ENCODE peak calls at places on chromosomes 2 and 18, in nine cellular contexts. S is NB4, Z is choroid plexus epithelial cell, F is GM12878, L is cardiac fibroblast, K is coronary artery, D is HL-60, A is HCT116, H is mammary epithelial cell. J is an unnamed sample.
A peak's percentile ranks its signal among the peaks of the same experiment; 100 is the strongest.

GRCh38 chr18:55546873-55547704 is 40.9 kb downstream of the TCF4 start:
- DNase-seq in S (no peak), Z (peak; percentile 66), F (no peak), L (peak; percentile 65), K (no peak), D (no peak), A (no peak), H (peak; percentile 37), J (no peak)

GRCh38 chr18:29434650-29435049 is 1257.7 kb upstream of the CDH2 start:
- DNase-seq in S (no peak), Z (no peak), F (no peak), L (no peak), K (no peak), D (no peak), A (no peak), H (no peak), J (no peak)

GRCh38 chr2:218806346-218806978 is 24.5 kb downstream of the CYP27A1 start:
- DNase-seq in S (peak; percentile 100), Z (peak; percentile 100), F (peak; percentile 32), L (peak; percentile 100), K (peak; percentile 93), D (peak; percentile 92), A (no peak), H (peak; percentile 94), J (no peak)

GRCh38 chr2:109275120-109276040 is 146.4 kb downstream of the SH3RF3 start:
- DNase-seq in S (peak; percentile 90), Z (peak; percentile 73), F (no peak), L (no peak), K (no peak), D (peak; percentile 87), A (no peak), H (no peak), J (no peak)

GRCh38 chr18:50373531-50373930 is 1.3 kb upstream of the SKA1 start:
- DNase-seq in S (no peak), Z (no peak), F (no peak), L (no peak), K (no peak), D (no peak), A (no peak), H (no peak), J (no peak)

GRCh38 chr2:207807516-207807915 is 37.8 kb upstream of the FZD5 start:
- DNase-seq in S (no peak), Z (no peak), F (peak; percentile 23), L (no peak), K (no peak), D (no peak), A (no peak), H (no peak), J (no peak)

GRCh38 chr2:55311444-55311870 is 42.4 kb upstream of the MTIF2 start:
- DNase-seq in S (peak; percentile 52), Z (peak; percentile 67), F (peak; percentile 76), L (peak; percentile 63), K (no peak), D (no peak), A (no peak), H (peak; percentile 59), J (no peak)

GRCh38 chr2:17273066-17273465 is 245.2 kb downstream of the RAD51AP2 start:
- DNase-seq in S (no peak), Z (no peak), F (no peak), L (no peak), K (no peak), D (no peak), A (no peak), H (peak; percentile 37), J (no peak)

GRCh38 chr2:229417906-229418305 is 146.8 kb upstream of the PID1 start:
- DNase-seq in S (no peak), Z (no peak), F (no peak), L (no peak), K (no peak), D (no peak), A (no peak), H (no peak), J (no peak)

GRCh38 chr2:95052301-95052700 is 26.8 kb downstream of the MAL start:
- DNase-seq in S (no peak), Z (no peak), F (no peak), L (no peak), K (no peak), D (no peak), A (no peak), H (peak; percentile 93), J (no peak)

GRCh38 chr2:183035954-183036669 is 2.1 kb downstream of the NCKAP1 start:
- DNase-seq in S (peak; percentile 55), Z (no peak), F (peak; percentile 15), L (peak; percentile 26), K (no peak), D (no peak), A (no peak), H (no peak), J (no peak)

GRCh38 chr2:224038049-224038829 is 847 bp downstream of the SERPINE2 start:
- DNase-seq in S (peak; percentile 57), Z (peak; percentile 34), F (no peak), L (peak; percentile 52), K (no peak), D (peak; percentile 40), A (no peak), H (peak; percentile 60), J (no peak)

GRCh38 chr2:226048625-226049024 is 649.1 kb downstream of the NYAP2 start:
- DNase-seq in S (no peak), Z (peak; percentile 96), F (no peak), L (peak; percentile 79), K (no peak), D (no peak), A (peak; percentile 78), H (peak; percentile 79), J (no peak)

GRCh38 chr2:82834893-82835292 is 1624.2 kb downstream of the SUCLG1 start:
- DNase-seq in S (no peak), Z (no peak), F (no peak), L (no peak), K (no peak), D (no peak), A (no peak), H (no peak), J (no peak)
- TF ChIP-seq CTCF in S (no peak), Z (no peak), F (no peak), L (no peak), K (no peak), D (no peak), A (no peak), H (no peak), J (no peak)

DNA sequence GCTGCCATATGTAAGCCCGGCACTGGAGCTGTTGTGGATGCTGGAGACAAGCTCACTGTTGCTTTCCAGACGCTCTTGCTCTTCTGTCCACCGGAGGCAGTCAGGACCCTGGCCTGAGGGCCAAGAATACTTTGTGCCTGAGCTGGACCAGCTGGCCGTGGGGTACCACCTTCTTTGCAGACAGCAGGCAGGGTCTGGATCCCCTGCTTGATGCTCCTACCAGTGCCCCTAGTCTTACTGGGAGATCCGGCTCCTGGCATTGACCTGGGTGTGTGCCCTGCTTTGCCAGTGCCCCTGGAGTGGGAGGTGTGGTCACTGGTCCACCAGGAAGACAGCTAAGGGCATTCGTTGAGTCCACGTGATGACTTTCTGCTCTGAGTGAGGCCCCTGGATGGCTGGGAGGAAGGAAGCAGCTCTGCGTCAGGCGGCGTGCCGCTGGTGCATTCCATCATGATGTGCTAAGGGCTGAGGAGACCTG is 59.3 kb downstream of the LRRFIP1 start:
- DNase-seq in S (peak; percentile 41), Z (peak; percentile 45), F (no peak), L (peak; percentile 87), K (no peak), D (no peak), A (no peak), H (no peak), J (no peak)
- TF ChIP-seq CTCF in S (peak; percentile 49), Z (peak; percentile 56), F (no peak), L (peak; percentile 33), K (no peak), D (no peak), A (peak; percentile 50), H (no peak), J (no peak)

GRCh38 chr2:10787176-10787968 is 25.2 kb downstream of the PDIA6 start:
- DNase-seq in S (peak; percentile 54), Z (peak; percentile 27), F (no peak), L (peak; percentile 19), K (no peak), D (no peak), A (no peak), H (no peak), J (no peak)
- TF ChIP-seq CTCF in S (peak; percentile 60), Z (peak; percentile 49), F (peak; percentile 32), L (peak; percentile 33), K (no peak), D (no peak), A (peak; percentile 53), H (peak; percentile 37), J (no peak)

GRCh38 chr18:12638634-12639124 is 19.2 kb downstream of the SPIRE1 start:
- DNase-seq in S (no peak), Z (no peak), F (no peak), L (no peak), K (no peak), D (no peak), A (no peak), H (no peak), J (no peak)

GRCh38 chr18:12637393-12637792 is 20.5 kb downstream of the SPIRE1 start:
- DNase-seq in S (no peak), Z (peak; percentile 71), F (no peak), L (peak; percentile 60), K (no peak), D (no peak), A (no peak), H (no peak), J (no peak)

GRCh38 chr18:12637901-12638633 is 19.8 kb downstream of the SPIRE1 start:
- DNase-seq in S (no peak), Z (peak; percentile 37), F (no peak), L (peak; percentile 84), K (no peak), D (no peak), A (no peak), H (peak; percentile 40), J (no peak)

GRCh38 chr18:12640881-12641200 is 17.1 kb downstream of the SPIRE1 start:
- DNase-seq in S (no peak), Z (no peak), F (no peak), L (no peak), K (no peak), D (no peak), A (no peak), H (no peak), J (no peak)

DNA sequence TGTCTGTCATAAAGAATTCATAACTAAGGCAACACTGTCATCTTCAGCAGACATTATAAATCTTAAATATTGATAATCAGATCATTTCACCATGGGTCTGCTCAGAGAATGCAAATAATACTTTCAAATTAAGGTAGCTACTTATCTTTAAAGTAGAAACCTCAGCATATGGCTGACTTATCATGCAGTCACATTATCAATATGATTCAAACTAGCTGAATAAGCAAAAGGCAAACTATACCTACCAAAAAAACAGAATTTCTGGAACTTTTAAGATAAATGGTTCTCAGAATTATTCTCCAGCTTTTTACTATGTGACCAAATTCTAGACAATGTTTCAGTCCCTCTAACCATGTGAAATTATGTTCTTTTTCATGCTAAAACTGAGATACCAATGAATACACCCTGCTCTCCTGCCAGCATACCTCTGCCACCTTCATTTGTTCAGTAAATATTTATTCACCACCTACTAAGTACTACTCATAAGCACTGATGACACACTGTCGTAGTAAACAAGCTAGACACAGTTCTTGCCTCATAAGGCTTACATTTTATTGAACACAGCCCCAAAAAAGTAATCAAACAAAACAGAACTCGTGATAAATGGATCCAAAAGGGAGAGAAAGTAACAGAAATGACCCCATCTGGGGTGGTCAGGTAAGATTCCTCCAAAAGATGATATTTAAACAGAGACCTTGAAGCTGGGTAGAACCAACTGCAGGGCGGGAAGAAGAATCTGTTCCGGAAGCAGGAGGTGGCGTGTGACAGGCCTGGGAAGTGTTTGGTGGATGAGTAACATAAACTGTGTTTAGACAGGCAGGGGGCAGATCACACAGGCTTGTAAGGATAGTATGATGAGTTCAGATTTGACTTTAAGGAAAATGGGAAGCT is 17.7 kb downstream of the SPIRE1 start:
- DNase-seq in S (no peak), Z (peak; percentile 88), F (no peak), L (peak; percentile 87), K (no peak), D (no peak), A (no peak), H (peak; percentile 79), J (no peak)
- TF ChIP-seq CTCF in S (no peak), Z (peak; percentile 37), F (no peak), L (peak; percentile 19), K (no peak), D (no peak), A (no peak), H (peak; percentile 17), J (no peak)

J was measured in activated B cell treated with CpG ODN at 0.5 μM for 24 hours.